ENCODE peak calls at places on chromosomes 16 and 17, in seven cellular contexts. Y, F, U, L, Z, Q and W are unnamed samples.

GRCh38 chr17:42846594-42847280 is 2.4 kb downstream of the AOC2 start:
- DNase-seq in U (no peak), Y (peak), L (no peak), Z (no peak), Q (no peak), F (no peak), W (no peak)

GRCh38 chr17:27497696-27498095 is 41.4 kb downstream of the KSR1 start:
- DNase-seq in F (peak), Z (no peak), L (no peak), Q (no peak), Y (no peak), U (no peak), W (no peak)

GRCh38 chr16:3645504-3646347 is 8.8 kb upstream of the DNASE1 start:
- DNase-seq in L (peak), F (no peak), Z (peak), Y (no peak), Q (no peak), U (no peak), W (no peak)

GRCh38 chr17:2057130-2057713 is 2.3 kb downstream of the HIC1 start:
- DNase-seq in Z (peak), Y (no peak), Q (no peak), F (no peak), L (no peak), U (no peak), W (no peak)

GRCh38 chr17:78946131-78946530 is 20.9 kb upstream of the TIMP2 start:
- DNase-seq in U (no peak), Y (no peak), Q (no peak), L (no peak), F (no peak), Z (no peak), W (no peak)

GRCh38 chr17:31446195-31446967 is 54.9 kb downstream of the RAB11FIP4 start:
- DNase-seq in U (no peak), L (no peak), Y (no peak), Z (no peak), Q (no peak), F (no peak), W (no peak)

GRCh38 chr17:39175695-39176093 is 9.7 kb upstream of the ARL5C start:
- DNase-seq in F (no peak), Q (no peak), Y (no peak), L (no peak), U (no peak), Z (no peak), W (no peak)

GRCh38 chr16:68564367-68564985 is 25.4 kb downstream of the ZFP90 start:
- DNase-seq in U (no peak), Y (no peak), F (no peak), L (no peak), Q (no peak), Z (no peak), W (no peak)

GRCh38 chr16:15778204-15778743 is 78.6 kb downstream of the MYH11 start:
- DNase-seq in L (no peak), U (no peak), Y (no peak), Z (no peak), Q (no peak), F (no peak), W (no peak)

GRCh38 chr17:1111599-1112443 is 68.0 kb downstream of the ABR start:
- DNase-seq in Y (peak), U (no peak), Z (no peak), Q (no peak), F (no peak), L (peak), W (no peak)

GRCh38 chr16:29824589-29825144 is 4.4 kb downstream of the MVP start:
- DNase-seq in Y (no peak), F (peak), Z (no peak), L (peak), U (no peak), Q (no peak), W (no peak)

GRCh38 chr17:82924812-82925211 is 85.0 kb upstream of the ZNF750 start:
- DNase-seq in U (no peak), Z (no peak), F (peak), L (peak), Y (no peak), Q (no peak), W (no peak)

GRCh38 chr17:56947741-56948140 is 13.1 kb downstream of the COIL start:
- DNase-seq in L (no peak), Y (no peak), F (no peak), U (no peak), Q (no peak), Z (no peak), W (no peak)

GRCh38 chr16:67456383-67457140 is 24.4 kb downstream of the ATP6V0D1 start:
- DNase-seq in Y (peak), F (no peak), L (no peak), Q (peak), U (no peak), Z (no peak), W (no peak)

GRCh38 chr16:8952281-8952751 is 11.4 kb downstream of the USP7 start:
- DNase-seq in L (no peak), F (no peak), Q (no peak), Z (no peak), Y (no peak), U (no peak), W (no peak)

GRCh38 chr17:15398291-15398690 is 56.9 kb upstream of the TEKT3 start:
- DNase-seq in U (no peak), L (peak), Y (peak), Z (no peak), F (no peak), Q (no peak), W (no peak)

GRCh38 chr16:84611041-84611440 is 6.8 kb downstream of the COTL1 start:
- DNase-seq in Q (no peak), F (no peak), Z (no peak), U (no peak), L (no peak), Y (no peak), W (no peak)

GRCh38 chr17:72264682-72265405 is 144.0 kb downstream of the SOX9 start:
- DNase-seq in Y (no peak), L (no peak), Z (no peak), F (no peak), U (no peak), Q (no peak), W (no peak)

GRCh38 chr16:17360810-17361209 is 110.0 kb downstream of the XYLT1 start:
- DNase-seq in F (no peak), Q (no peak), L (no peak), Y (no peak), U (no peak), Z (no peak), W (no peak)

GRCh38 chr16:73337371-73337770 is 289.4 kb upstream of the ZFHX3 start:
- DNase-seq in F (no peak), L (no peak), Q (no peak), Z (no peak), Y (no peak), U (no peak), W (no peak)

GRCh38 chr17:17944743-17945142 is 27.5 kb downstream of the TOM1L2 start:
- DNase-seq in U (no peak), L (no peak), Q (no peak), Z (no peak), F (no peak), Y (no peak), W (no peak)

GRCh38 chr16:1089822-1090619 is 6.0 kb downstream of the C1QTNF8 start:
- DNase-seq in Y (peak), Z (no peak), F (peak), L (no peak), Q (peak), U (no peak), W (no peak)

GRCh38 chr16:47499700-47500264 is 38.7 kb downstream of the PHKB start:
- DNase-seq in F (no peak), Z (no peak), Q (no peak), Y (no peak), L (no peak), U (no peak), W (no peak)

GRCh38 chr16:84482001-84482891 is 22.2 kb downstream of the MEAK7 start:
- DNase-seq in F (no peak), L (no peak), U (no peak), Q (no peak), Z (no peak), Y (peak), W (no peak)

GRCh38 chr17:50348522-50349240 is 2.8 kb downstream of the XYLT2 start:
- DNase-seq in U (no peak), F (peak), Z (no peak), Y (no peak), L (peak), Q (no peak), W (no peak)

GRCh38 chr17:83145358-83145738 is 65.9 kb downstream of the METRNL start:
- DNase-seq in Q (no peak), Z (no peak), Y (no peak), U (no peak), F (no peak), L (no peak), W (no peak)

GRCh38 chr16:86059253-86060171 is 160.6 kb downstream of the IRF8 start:
- DNase-seq in L (no peak), Q (peak), U (no peak), Y (no peak), Z (peak), F (no peak), W (no peak)

GRCh38 chr17:32445075-32445427 is 741 bp downstream of the PSMD11 start:
- DNase-seq in Z (peak), Y (peak), Q (no peak), F (peak), L (peak), U (peak), W (peak)

GRCh38 chr17:50129946-50130777 is at the start of gene SAMD14:
- DNase-seq in Y (peak), L (no peak), Q (no peak), F (no peak), Z (peak), U (peak), W (peak)

GRCh38 chr16:85679870-85680269 is 8.9 kb downstream of the GINS2 start:
- DNase-seq in U (no peak), Y (no peak), Q (no peak), F (no peak), Z (no peak), L (no peak), W (no peak)